ENCODE peak calls at places on chromosome 6, in four cellular contexts. R is brain microvascular endothelial cell, U is RWPE1, A is stomach. E is an unnamed sample.

GRCh38 chr6:152161501-152161900 is 354.0 kb downstream of the ESR1 start:
- DNase-seq in U (peak; percentile 9), R (peak; percentile 31), A (no peak), E (no peak)

GRCh38 chr6:118168421-118168820 is 261.4 kb downstream of the SLC35F1 start:
- DNase-seq in U (no peak), A (no peak), R (peak; percentile 16), E (no peak)

GRCh38 chr6:155311076-155311475 is 3.2 kb downstream of the TFB1M start:
- DNase-seq in U (no peak), R (no peak), A (peak; percentile 60), E (no peak)

GRCh38 chr6:19536838-19537237 is 300.3 kb upstream of the ID4 start:
- DNase-seq in R (no peak), A (no peak), U (peak; percentile 63), E (peak; percentile 58)

GRCh38 chr6:78995346-78995745 is 82.7 kb downstream of the PHIP start:
- DNase-seq in R (no peak), U (no peak), A (no peak), E (no peak)

GRCh38 chr6:79249136-79249535 is 14.7 kb upstream of the HMGN3 start:
- DNase-seq in R (no peak), A (no peak), U (no peak), E (no peak)

GRCh38 chr6:93318127-93318526 is 101.2 kb downstream of the EPHA7 start:
- DNase-seq in U (no peak), R (no peak), A (no peak), E (no peak)

GRCh38 chr6:22433745-22434144 is 135.6 kb upstream of the HDGFL1 start:
- DNase-seq in U (no peak), A (no peak), R (no peak), E (no peak)

GRCh38 chr6:151616600-151616999 is 122.8 kb downstream of the CCDC170 start:
- DNase-seq in U (no peak), R (no peak), A (no peak), E (no peak)

GRCh38 chr6:30272032-30272431 is 54.7 kb upstream of the TRIM39 start:
- DNase-seq in A (no peak), R (no peak), U (no peak), E (no peak)

GRCh38 chr6:121590438-121590837 is 155.0 kb downstream of the GJA1 start:
- DNase-seq in R (no peak), A (no peak), U (no peak), E (no peak)

GRCh38 chr6:43077981-43078411 is 1.9 kb downstream of the PTK7 start:
- DNase-seq in R (no peak), U (no peak), A (no peak), E (no peak)

GRCh38 chr6:112466378-112467151 is 119.4 kb downstream of the RFPL4B start:
- DNase-seq in A (no peak), R (peak; percentile 14), U (peak; percentile 42), E (peak; percentile 12)

GRCh38 chr6:39018103-39018502 is 30.5 kb upstream of the GLP1R start:
- DNase-seq in U (no peak), R (no peak), A (peak; percentile 29), E (no peak)

GRCh38 chr6:73801652-73802268 is 105.8 kb downstream of the CD109 start:
- DNase-seq in A (no peak), R (no peak), U (no peak), E (no peak)

GRCh38 chr6:45722876-45723275 is 292.8 kb downstream of the CLIC5 start:
- DNase-seq in R (no peak), U (peak; percentile 52), A (no peak), E (no peak)

GRCh38 chr6:102039450-102039849 is 645.9 kb downstream of the GRIK2 start:
- DNase-seq in U (no peak), A (no peak), R (no peak), E (no peak)

GRCh38 chr6:90406142-90406794 is 109.6 kb upstream of the BACH2 start:
- DNase-seq in A (no peak), U (peak; percentile 84), R (peak; percentile 53), E (peak; percentile 82)

GRCh38 chr6:99013145-99013544 is 65.4 kb upstream of the FBXL4 start:
- DNase-seq in A (no peak), U (peak; percentile 12), R (peak; percentile 95), E (peak; percentile 31)

GRCh38 chr6:138404666-138405337 is 779 bp downstream of the HEBP2 start:
- DNase-seq in U (no peak), R (no peak), A (no peak), E (no peak)

GRCh38 chr6:134422426-134423231 is 104.7 kb upstream of the SGK1 start:
- DNase-seq in R (peak; percentile 99), A (no peak), U (peak; percentile 89), E (peak; percentile 82)

GRCh38 chr6:168214586-168215104 is 104.9 kb downstream of the DACT2 start:
- DNase-seq in A (no peak), U (no peak), R (no peak), E (no peak)

GRCh38 chr6:144305985-144306384 is 20.9 kb downstream of the UTRN start:
- DNase-seq in U (no peak), R (peak; percentile 69), A (no peak), E (no peak)

GRCh38 chr6:110140650-110141049 is 38.8 kb downstream of the WASF1 start:
- DNase-seq in R (peak; percentile 51), U (peak; percentile 59), A (no peak), E (peak; percentile 64)

GRCh38 chr6:45737331-45738056 is 278.2 kb downstream of the CLIC5 start:
- DNase-seq in R (no peak), U (no peak), A (no peak), E (no peak)

GRCh38 chr6:110746680-110747079 is 68.6 kb downstream of the CDK19 start:
- DNase-seq in A (no peak), R (peak; percentile 4), U (no peak), E (no peak)

GRCh38 chr6:32171234-32171633 is 4.7 kb downstream of the AGPAT1 start:
- DNase-seq in A (no peak), U (no peak), R (no peak), E (no peak)

GRCh38 chr6:74731204-74731603 is 474.6 kb downstream of the COL12A1 start:
- DNase-seq in R (peak; percentile 80), U (no peak), A (no peak), E (no peak)

GRCh38 chr6:96963809-96964208 is 39.3 kb downstream of the KLHL32 start:
- DNase-seq in R (no peak), U (no peak), A (no peak), E (no peak)

GRCh38 chr6:84547341-84547794 is 217.0 kb downstream of the TBX18 start:
- DNase-seq in U (no peak), R (peak; percentile 65), A (no peak), E (no peak)

GRCh38 chr6:141265748-141266647 is 866.7 kb upstream of the GJE1 start:
- DNase-seq in U (no peak), R (no peak), A (no peak), E (no peak)

GRCh38 chr6:141261672-141262060 is 871.1 kb upstream of the GJE1 start:
- DNase-seq in A (no peak), R (no peak), U (no peak), E (no peak)

GRCh38 chr6:141261016-141261671 is 871.6 kb upstream of the GJE1 start:
- DNase-seq in R (no peak), U (no peak), A (peak; percentile 29), E (no peak)

GRCh38 chr6:141267420-141267819 is 865.3 kb upstream of the GJE1 start:
- DNase-seq in R (no peak), A (no peak), U (no peak), E (no peak)

DNA sequence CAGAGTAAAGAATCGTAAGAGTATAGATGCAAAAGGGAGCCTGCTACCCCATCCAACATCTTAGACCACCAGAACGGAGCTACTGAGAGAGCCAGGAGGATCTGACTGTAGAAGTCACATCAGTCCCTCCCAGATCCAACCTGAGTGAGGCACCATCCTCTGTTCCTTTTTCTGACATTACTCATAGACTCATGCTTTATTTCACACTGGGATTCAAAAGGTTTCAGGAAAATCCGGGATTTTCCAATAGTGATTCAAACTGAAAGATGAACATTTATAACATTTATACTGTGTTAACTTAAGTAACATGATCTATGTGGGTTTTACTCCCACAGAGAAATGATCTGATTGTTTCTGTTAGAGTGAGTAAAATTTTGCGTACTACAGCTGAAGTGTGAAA is 868.6 kb upstream of the GJE1 start:
- DNase-seq in U (no peak), R (no peak), A (no peak), E (no peak)
- H3K27ac ChIP-seq in U (no peak overlapping the region), R (no peak overlapping the region), A (no peak overlapping the region), E (no peak overlapping the region)

GRCh38 chr6:24931752-24932691 is 3.7 kb downstream of the RIPOR2 start:
- DNase-seq in A (no peak), R (no peak), U (no peak), E (no peak)
- H3K27ac ChIP-seq in A (peak overlapping the region; percentile 35), R (no peak overlapping the region), U (no peak overlapping the region), E (no peak overlapping the region)

GRCh38 chr6:143268439-143268838 is 182.1 kb downstream of the ADAT2 start:
- DNase-seq in U (no peak), A (no peak), R (no peak), E (no peak)
- H3K27ac ChIP-seq in U (no peak overlapping the region), A (no peak overlapping the region), R (no peak overlapping the region), E (no peak overlapping the region)

GRCh38 chr6:149961728-149962425 is 1.9 kb upstream of the ULBP1 start:
- DNase-seq in R (no peak), U (no peak), A (no peak), E (no peak)

GRCh38 chr6:149964243-149965190 is 774 bp downstream of the ULBP1 start:
- DNase-seq in R (peak; percentile 43), A (no peak), U (peak; percentile 34), E (no peak)

GRCh38 chr6:149962461-149963211 is 1.1 kb upstream of the ULBP1 start:
- DNase-seq in A (no peak), R (no peak), U (no peak), E (no peak)

GRCh38 chr6:149963462-149964242 is at the start of gene ULBP1:
- DNase-seq in R (peak; percentile 62), U (peak; percentile 88), A (peak; percentile 64), E (peak; percentile 12)

DNA sequence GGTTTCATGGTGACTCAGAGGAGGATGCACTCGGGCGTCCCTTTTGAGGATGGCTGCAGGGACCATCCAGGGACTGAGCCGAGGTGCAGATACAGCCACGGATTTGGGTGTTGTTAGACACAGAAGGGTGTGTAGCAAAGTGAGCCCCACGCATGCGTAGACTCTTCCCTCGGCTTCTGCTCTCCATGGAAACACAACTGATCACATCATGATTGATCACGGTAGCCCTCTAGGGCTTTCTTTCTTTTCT is 606 bp upstream of the ULBP1 start:
- DNase-seq in A (no peak), U (peak; percentile 55), R (peak; percentile 35), E (no peak)
- H3K27ac ChIP-seq in A (no peak overlapping the region), U (peak overlapping the region; percentile 72), R (no peak overlapping the region), E (peak overlapping the region; percentile 71)

GRCh38 chr6:37050854-37051137 is 45.3 kb downstream of the FGD2 start:
- DNase-seq in U (no peak), A (no peak), R (no peak), E (no peak)

GRCh38 chr6:37049990-37050853 is 44.8 kb downstream of the FGD2 start:
- DNase-seq in R (no peak), U (no peak), A (peak; percentile 58), E (no peak)

GRCh38 chr6:37047933-37048850 is 42.7 kb downstream of the FGD2 start:
- DNase-seq in R (no peak), A (no peak), U (no peak), E (no peak)

GRCh38 chr6:37048851-37049734 is 43.6 kb downstream of the FGD2 start:
- DNase-seq in U (peak; percentile 87), A (peak; percentile 45), R (peak; percentile 87), E (peak; percentile 73)

GRCh38 chr6:37049735-37049989 is 44.2 kb downstream of the FGD2 start:
- DNase-seq in U (no peak), A (no peak), R (no peak), E (no peak)
- H3K27ac ChIP-seq in U (peak overlapping the region; percentile 82), A (peak overlapping the region; percentile 35), R (no peak overlapping the region), E (no peak overlapping the region)

E was measured in epithelial cell of prostate.